ENCODE peak calls at places on chromosomes 11 and 22, in nine cellular contexts. W is A549, N is GM20000, X is fibroblast of mammary gland, D is heart right ventricle, V is cardiac fibroblast, E is astrocyte of the spinal cord, T is NB4, B is osteocyte. F is an unnamed sample.

GRCh38 chr11:75315439-75315805 is 36.0 kb downstream of the ARRB1 start:
- DNase-seq in W (no peak), N (no peak), X (no peak), D (no peak), V (no peak), E (no peak), T (no peak), B (no peak), F (no peak)

GRCh38 chr11:43567396-43567975 is 113.1 kb upstream of the HSD17B12 start:
- DNase-seq in W (peak; percentile 58), N (peak; percentile 75), X (peak; percentile 66), D (no peak), V (peak; percentile 69), E (peak; percentile 51), T (peak; percentile 55), B (no peak), F (peak; percentile 50)

GRCh38 chr11:15670520-15671070 is 555.9 kb downstream of the INSC start:
- DNase-seq in W (no peak), N (no peak), X (no peak), D (no peak), V (no peak), E (no peak), T (no peak), B (peak; percentile 53), F (peak; percentile 38)

GRCh38 chr22:40418366-40419201 is 48.2 kb downstream of the SGSM3 start:
- DNase-seq in W (no peak), N (no peak), X (peak; percentile 15), D (no peak), V (no peak), E (no peak), T (no peak), B (no peak), F (peak; percentile 51)

GRCh38 chr11:30485222-30485621 is 100.9 kb downstream of the MPPED2 start:
- DNase-seq in W (no peak), N (no peak), X (no peak), D (no peak), V (no peak), E (no peak), T (no peak), B (no peak), F (no peak)

GRCh38 chr22:23119492-23120414 is 22.0 kb downstream of the RSPH14 start:
- DNase-seq in W (no peak), N (peak; percentile 32), X (no peak), D (no peak), V (no peak), E (no peak), T (no peak), B (no peak), F (no peak)

GRCh38 chr11:100576044-100577021 is 110.8 kb upstream of the ARHGAP42 start:
- DNase-seq in W (peak; percentile 52), N (peak; percentile 35), X (peak; percentile 75), D (no peak), V (peak; percentile 75), E (peak; percentile 68), T (peak; percentile 61), B (no peak), F (peak; percentile 74)

GRCh38 chr11:1209371-1210057 is 13.4 kb upstream of the MUC5B start:
- DNase-seq in W (no peak), N (no peak), X (no peak), D (no peak), V (no peak), E (no peak), T (no peak), B (peak; percentile 72), F (no peak)

GRCh38 chr11:19873730-19874129 is 161.1 kb downstream of the NAV2 start:
- DNase-seq in W (no peak), N (no peak), X (no peak), D (no peak), V (no peak), E (no peak), T (no peak), B (no peak), F (no peak)

GRCh38 chr11:2071748-2072385 is 67.3 kb downstream of the IGF2 start:
- DNase-seq in W (no peak), N (no peak), X (no peak), D (no peak), V (no peak), E (no peak), T (no peak), B (no peak), F (peak; percentile 31)

GRCh38 chr22:50059185-50059880 is 1.2 kb upstream of the TTLL8 start:
- DNase-seq in W (peak; percentile 29), N (peak; percentile 63), X (peak; percentile 19), D (no peak), V (peak; percentile 58), E (no peak), T (peak; percentile 39), B (no peak), F (peak; percentile 68)

GRCh38 chr11:64306876-64307622 is 1.7 kb downstream of the ESRRA start:
- DNase-seq in W (peak; percentile 46), N (no peak), X (no peak), D (no peak), V (peak; percentile 64), E (no peak), T (peak; percentile 54), B (no peak), F (peak; percentile 14)

GRCh38 chr11:16863382-16863781 is 124.9 kb downstream of the C11orf58 start:
- DNase-seq in W (no peak), N (no peak), X (no peak), D (peak; percentile 22), V (no peak), E (no peak), T (no peak), B (no peak), F (no peak)

DNA sequence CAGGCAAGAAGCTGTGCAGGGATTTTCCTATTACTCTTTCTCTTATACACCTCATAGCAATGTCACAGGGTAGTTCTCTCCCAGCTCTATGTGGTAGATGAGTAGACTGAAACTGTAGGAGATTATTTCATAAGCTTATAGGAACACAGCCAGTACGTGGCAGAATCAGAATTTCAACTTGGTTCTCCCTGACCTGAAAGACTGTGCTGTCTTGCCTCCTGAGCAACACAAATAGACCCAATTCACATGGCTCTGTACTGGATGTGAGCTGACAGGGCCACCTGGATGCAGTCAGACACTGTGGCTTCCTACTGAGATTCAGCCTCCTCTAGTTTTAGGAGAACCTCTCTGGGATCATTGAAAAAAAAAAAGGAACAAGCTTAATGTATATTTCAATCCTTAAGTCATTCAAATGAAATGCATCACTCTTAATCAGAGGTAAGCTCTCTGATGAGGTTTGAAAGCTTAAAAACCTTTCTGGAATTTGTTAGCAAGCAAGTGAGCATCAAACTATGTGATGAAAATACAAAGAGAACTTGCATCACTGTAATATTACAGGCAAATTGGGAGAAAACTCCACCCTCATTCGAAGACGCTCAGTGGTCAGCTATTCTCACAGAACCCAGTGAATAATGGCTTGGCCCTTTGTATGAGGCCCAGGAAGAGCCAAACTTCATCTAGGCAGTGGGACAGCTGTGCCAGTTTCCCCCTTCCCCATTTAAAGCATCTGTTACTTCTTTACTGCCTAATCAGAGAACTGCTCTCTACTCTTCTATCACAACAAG is 1039.4 kb downstream of the NTM start:
- DNase-seq in W (no peak), N (no peak), X (no peak), D (no peak), V (no peak), E (no peak), T (no peak), B (no peak), F (no peak)
- TF ChIP-seq CTCF in W (no peak), N (no peak), X (no peak), D (no peak), V (no peak), E (no peak), T (no peak), B (no peak), F (no peak)

DNA sequence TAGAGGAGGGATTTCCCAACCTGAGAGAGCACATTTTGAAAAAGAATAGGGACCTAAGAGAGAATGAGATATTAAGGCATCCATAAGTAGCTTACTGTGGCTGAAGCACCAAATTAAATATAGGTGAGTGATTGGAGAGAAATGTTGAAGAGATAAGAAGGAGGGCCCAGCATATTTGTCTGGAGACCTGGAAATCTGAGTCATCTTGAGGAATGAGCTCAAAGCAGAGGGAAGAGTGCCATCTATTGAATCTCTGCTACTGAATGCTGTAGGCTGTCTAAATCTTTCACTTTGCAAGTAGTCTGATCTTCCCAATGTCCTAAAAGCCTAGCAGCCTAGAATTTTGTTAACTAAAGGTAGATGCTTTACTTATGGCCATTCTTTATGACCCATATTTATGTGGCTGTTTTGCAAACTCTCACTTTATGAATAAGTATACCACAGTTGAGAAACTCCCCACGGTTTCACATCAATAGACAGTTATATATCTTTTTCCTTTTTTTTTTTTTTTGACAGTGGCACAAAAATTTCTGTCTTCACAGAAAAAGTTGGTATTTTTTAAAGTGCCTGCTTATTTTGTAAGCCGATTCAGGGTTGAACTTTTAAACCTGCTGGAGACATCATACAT is 2093.5 kb downstream of the LRRC4C start:
- DNase-seq in W (peak; percentile 31), N (no peak), X (no peak), D (no peak), V (peak; percentile 2), E (peak; percentile 17), T (peak; percentile 27), B (no peak), F (no peak)
- TF ChIP-seq CTCF in W (peak; percentile 26), N (no peak), X (no peak), D (peak; percentile 23), V (no peak), E (no peak), T (no peak), B (peak; percentile 59), F (no peak)

DNA sequence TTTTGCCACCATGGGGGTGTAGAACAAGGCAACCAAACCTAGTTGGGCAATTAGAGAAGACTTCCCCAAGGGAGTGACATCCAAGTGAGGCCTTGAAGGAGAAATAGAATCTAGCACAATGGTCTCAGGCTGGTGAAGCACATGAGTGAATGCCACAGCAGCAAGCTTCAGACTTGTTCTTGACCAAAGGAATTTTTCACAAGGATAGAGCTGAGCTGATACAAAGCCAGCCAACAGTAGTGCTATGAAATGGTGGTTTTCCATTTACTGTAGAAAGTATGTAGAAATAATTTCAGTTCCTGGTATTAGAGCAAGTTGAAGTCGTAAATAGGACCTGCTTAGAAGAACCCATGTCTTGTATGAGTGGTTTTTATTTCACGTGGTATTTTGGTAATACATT is 148.3 kb upstream of the RASSF10 start:
- DNase-seq in W (no peak), N (no peak), X (no peak), D (no peak), V (peak; percentile 39), E (peak; percentile 54), T (no peak), B (no peak), F (peak; percentile 61)
- TF ChIP-seq CTCF in W (no peak), N (no peak), X (no peak), D (no peak), V (no peak), E (no peak), T (no peak), B (no peak), F (no peak)

DNA sequence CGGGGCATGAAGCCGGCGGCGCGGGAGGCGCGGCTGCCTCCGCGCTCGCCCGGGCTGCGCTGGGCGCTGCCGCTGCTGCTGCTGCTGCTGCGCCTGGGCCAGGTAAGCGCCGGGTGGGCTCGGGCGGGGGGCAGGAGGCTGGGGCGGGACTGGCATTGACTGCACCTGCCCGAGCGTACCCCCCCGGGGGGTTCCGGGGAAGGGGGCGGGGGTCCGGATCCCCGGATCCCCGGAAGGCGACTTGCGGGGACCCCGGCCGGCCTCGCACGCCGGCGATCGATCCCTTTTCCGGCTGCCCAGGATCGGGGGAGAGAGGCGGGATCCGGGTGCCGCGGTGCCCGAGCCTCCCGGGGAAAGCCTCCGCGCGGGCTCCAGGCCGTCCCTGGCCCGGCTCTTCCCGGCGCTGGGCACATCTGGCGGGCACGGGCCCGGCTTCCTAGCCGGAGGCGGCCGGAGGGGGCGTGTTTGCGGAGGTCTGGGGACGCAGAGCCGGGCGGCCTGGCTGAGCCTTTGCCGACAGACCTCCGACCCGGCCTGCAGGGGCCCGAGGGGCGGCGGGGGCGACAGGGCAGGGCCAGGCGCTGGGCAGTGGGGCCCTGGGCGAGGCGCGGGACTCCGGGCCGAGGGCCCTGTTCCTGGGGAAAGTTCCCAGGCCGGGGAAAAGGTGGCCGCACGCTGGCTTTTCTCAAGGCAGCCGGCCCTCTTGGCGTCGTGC is 705 bp downstream of the PTPRJ start:
- DNase-seq in W (peak; percentile 34), N (peak; percentile 76), X (no peak), D (peak; percentile 54), V (peak; percentile 56), E (no peak), T (peak; percentile 66), B (peak; percentile 87), F (peak; percentile 61)
- TF ChIP-seq CTCF in W (no peak), N (peak; percentile 11), X (no peak), D (no peak), V (no peak), E (peak; percentile 21), T (no peak), B (peak; percentile 26), F (peak; percentile 17)